ENCODE peak calls at places on chromosomes 7 and 10, in six cellular contexts. H, J, Z, G, N and D are unnamed samples. For H3K9me3, the result is how much of the 10 kb centered on the place peaks cover.

GRCh38 chr7:152896217-152896616 is 136.7 kb downstream of the ACTR3B start:
- DNase-seq in H (no peak), J (no peak), Z (no peak), G (no peak), N (no peak), D (no peak)

GRCh38 chr10:119207713-119208552 is 562 bp downstream of the GRK5 start:
- DNase-seq in H (peak), J (peak), Z (peak), G (peak), N (peak), D (peak)

GRCh38 chr10:49272251-49273081 is 26.5 kb upstream of the C10orf71 start:
- DNase-seq in H (no peak), J (peak), Z (no peak), G (no peak), N (no peak), D (no peak)

GRCh38 chr10:17084989-17085725 is 44.5 kb downstream of the CUBN start:
- DNase-seq in H (no peak), J (no peak), Z (no peak), G (no peak), N (no peak), D (no peak)

GRCh38 chr7:84876036-84876821 is 310.6 kb downstream of the SEMA3D start:
- DNase-seq in H (no peak), J (no peak), Z (no peak), G (no peak), N (no peak), D (no peak)

GRCh38 chr10:69246036-69246435 is 25.9 kb downstream of the HKDC1 start:
- DNase-seq in H (no peak), J (no peak), Z (no peak), G (no peak), N (no peak), D (no peak)

GRCh38 chr10:130409931-130410330 is 273.7 kb downstream of the GLRX3 start:
- DNase-seq in H (no peak), J (no peak), Z (no peak), G (no peak), N (no peak), D (no peak)

GRCh38 chr10:129912161-129912917 is 51.7 kb downstream of the EBF3 start:
- DNase-seq in H (no peak), J (no peak), Z (no peak), G (no peak), N (no peak), D (no peak)

GRCh38 chr7:79084423-79084822 is 369.0 kb downstream of the MAGI2 start:
- DNase-seq in H (no peak), J (no peak), Z (no peak), G (no peak), N (no peak), D (no peak)

GRCh38 chr10:132397671-132398565 is 918 bp downstream of the PWWP2B start:
- DNase-seq in H (peak), J (peak), Z (peak), G (peak), N (peak), D (peak)

GRCh38 chr10:35924726-35925125 is 282.6 kb upstream of the FZD8 start:
- DNase-seq in H (no peak), J (no peak), Z (no peak), G (no peak), N (no peak), D (no peak)

GRCh38 chr10:598415-599170 is 90.9 kb downstream of the DIP2C start:
- DNase-seq in H (no peak), J (no peak), Z (no peak), G (no peak), N (no peak), D (no peak)

GRCh38 chr7:69633122-69633892 is 35.0 kb downstream of the AUTS2 start:
- DNase-seq in H (no peak), J (no peak), Z (no peak), G (no peak), N (no peak), D (no peak)

GRCh38 chr7:155458317-155459132 is 596 bp downstream of the EN2 start:
- DNase-seq in H (no peak), J (no peak), Z (no peak), G (no peak), N (no peak), D (no peak)

GRCh38 chr10:48610585-48611093 is 5.8 kb upstream of the ARHGAP22 start:
- DNase-seq in H (no peak), J (no peak), Z (no peak), G (no peak), N (no peak), D (no peak)

GRCh38 chr10:103847909-103848468 is 7.4 kb downstream of the SH3PXD2A start:
- DNase-seq in H (no peak), J (no peak), Z (no peak), G (no peak), N (no peak), D (no peak)

GRCh38 chr10:15472431-15473400 is 101.6 kb upstream of the FAM171A1 start:
- DNase-seq in H (no peak), J (no peak), Z (no peak), G (no peak), N (no peak), D (no peak)

GRCh38 chr7:155959894-155960293 is 147.6 kb upstream of the SHH start:
- DNase-seq in H (no peak), J (no peak), Z (no peak), G (peak), N (no peak), D (no peak)

GRCh38 chr7:120833551-120833950 is 24.4 kb downstream of the TSPAN12 start:
- DNase-seq in H (no peak), J (no peak), Z (no peak), G (no peak), N (no peak), D (no peak)

GRCh38 chr10:89478085-89478738 is 57.2 kb downstream of the SLC16A12 start:
- DNase-seq in H (no peak), J (no peak), Z (no peak), G (no peak), N (no peak), D (no peak)

GRCh38 chr10:31194986-31195385 is 124.0 kb upstream of the ZEB1 start:
- DNase-seq in H (no peak), J (no peak), Z (no peak), G (no peak), N (no peak), D (no peak)

GRCh38 chr10:15344876-15345285 is 26.2 kb downstream of the FAM171A1 start:
- DNase-seq in H (no peak), J (no peak), Z (peak), G (no peak), N (no peak), D (no peak)

GRCh38 chr7:29156798-29157461 is 10.6 kb upstream of the CPVL start:
- DNase-seq in H (no peak), J (no peak), Z (no peak), G (no peak), N (no peak), D (no peak)

GRCh38 chr7:4078580-4078979 is 603.5 kb upstream of the FOXK1 start:
- DNase-seq in H (no peak), J (no peak), Z (no peak), G (peak), N (no peak), D (no peak)

GRCh38 chr10:84837041-84837766 is 508.8 kb downstream of the CCSER2 start:
- DNase-seq in H (no peak), J (no peak), Z (no peak), G (no peak), N (no peak), D (no peak)

GRCh38 chr7:132666076-132666775 is 90.0 kb upstream of the PLXNA4 start:
- DNase-seq in H (no peak), J (no peak), Z (no peak), G (no peak), N (no peak), D (no peak)

GRCh38 chr10:1604246-1604645 is 133.1 kb downstream of the ADARB2 start:
- DNase-seq in H (no peak), J (no peak), Z (no peak), G (no peak), N (no peak), D (no peak)

GRCh38 chr7:155373359-155374273 is 75.9 kb downstream of the INSIG1 start:
- DNase-seq in H (no peak), J (no peak), Z (no peak), G (no peak), N (no peak), D (peak)

GRCh38 chr10:64082083-64082482 is 560.9 kb downstream of the REEP3 start:
- DNase-seq in H (no peak), J (no peak), Z (no peak), G (no peak), N (no peak), D (no peak)

GRCh38 chr10:32909461-32909860 is 48.6 kb downstream of the ITGB1 start:
- DNase-seq in H (no peak), J (no peak), Z (no peak), G (no peak), N (no peak), D (no peak)

GRCh38 chr7:22296916-22297315 is 60.0 kb downstream of the RAPGEF5 start:
- DNase-seq in H (no peak), J (no peak), Z (no peak), G (no peak), N (no peak), D (no peak)

GRCh38 chr10:6494934-6495592 is 85.0 kb downstream of the PRKCQ start:
- DNase-seq in H (peak), J (no peak), Z (no peak), G (no peak), N (no peak), D (no peak)

DNA sequence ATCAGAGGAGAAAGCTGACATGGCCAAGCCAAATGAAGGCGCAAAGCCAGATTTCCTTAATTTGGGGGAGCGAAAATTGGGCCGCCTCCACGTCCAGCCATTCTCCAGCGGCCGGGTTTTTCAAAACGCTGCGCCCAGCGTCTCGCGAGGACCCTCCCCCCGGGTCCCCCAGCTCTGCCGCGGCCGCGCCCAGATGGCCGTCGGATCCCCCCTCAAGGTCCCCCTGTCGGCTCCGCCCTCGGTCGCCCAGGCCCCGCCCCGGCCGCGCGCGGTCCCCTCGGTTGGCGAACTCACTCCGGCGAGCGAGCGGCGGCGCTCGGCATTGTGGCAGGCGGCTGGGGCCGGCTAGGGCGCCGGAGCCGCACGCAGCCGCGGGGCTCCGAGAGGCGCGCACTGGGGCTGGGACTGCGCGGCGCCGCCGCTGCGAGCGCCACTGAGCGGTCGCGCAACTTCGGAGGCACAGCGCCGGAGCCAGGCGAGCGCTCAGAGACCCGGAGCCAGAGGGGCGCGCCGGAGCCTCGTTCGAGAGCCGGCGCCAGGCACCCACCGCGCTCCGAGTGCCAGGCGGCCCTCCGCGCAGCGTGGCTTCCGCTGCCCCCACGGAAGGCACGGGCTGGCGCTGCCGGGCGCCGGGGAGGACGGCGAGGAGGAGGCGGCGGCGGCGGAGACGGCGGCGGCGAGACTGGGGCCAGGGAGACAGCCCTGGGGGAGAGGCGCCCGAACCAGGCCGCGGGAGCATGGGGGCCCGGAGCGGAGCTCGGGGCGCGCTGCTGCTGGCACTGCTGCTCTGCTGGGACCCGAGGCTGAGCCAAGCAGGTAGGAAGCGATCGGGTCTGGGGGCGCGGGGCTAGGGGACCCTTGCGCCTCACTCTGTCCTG is at the start of gene UNC5B:
- DNase-seq in H (no peak), J (peak), Z (peak), G (peak), N (peak), D (peak)
- TF ChIP-seq CTCF in H (no peak), J (peak), Z (no peak), G (peak), N (no peak), D (peak)

DNA sequence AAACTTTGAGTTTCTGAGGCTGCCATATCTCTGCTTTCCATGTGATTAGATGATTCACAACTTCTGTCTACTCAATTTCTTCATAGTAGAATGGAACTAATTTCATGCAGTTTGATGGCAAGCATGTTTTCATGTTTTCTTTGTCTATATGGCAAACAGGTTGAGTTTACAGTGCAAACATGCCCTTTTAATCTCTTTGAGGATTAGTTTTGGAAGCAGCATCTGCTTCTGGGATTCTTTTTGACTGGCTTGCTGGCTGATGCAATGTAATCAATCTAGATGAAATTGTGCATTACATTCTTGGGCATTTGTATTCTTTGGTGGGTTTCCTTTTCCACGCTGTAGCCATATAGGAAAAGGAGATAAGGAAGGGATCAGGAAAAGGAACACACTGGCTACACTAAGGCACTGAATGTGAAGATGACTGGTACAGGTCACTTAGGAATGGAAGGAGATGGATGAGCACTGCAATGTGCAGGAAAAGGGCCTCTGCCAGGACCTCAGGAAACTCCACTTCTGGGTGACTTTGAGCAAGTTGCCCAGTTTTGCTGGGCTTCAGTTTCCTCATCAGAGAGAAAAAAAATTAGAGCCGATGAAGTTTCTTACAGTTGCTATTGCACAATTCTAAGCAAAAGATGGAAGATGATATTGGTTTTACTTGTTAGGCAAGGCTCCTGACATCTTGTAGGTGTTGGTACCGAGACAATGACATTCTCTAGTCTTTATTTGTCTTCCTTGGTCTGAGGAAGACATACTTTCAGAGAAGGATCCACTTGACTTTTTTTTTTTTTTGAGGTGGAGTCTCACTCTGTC is 269.1 kb downstream of the SUGCT start:
- DNase-seq in H (no peak), J (no peak), Z (no peak), G (no peak), N (no peak), D (no peak)
- H3K9me3 ChIP-seq in H (under half), J (under half), Z (under half), G (under half), N (under half), D (under half)

GRCh38 chr10:78757542-78757941 is 311.2 kb upstream of the ZMIZ1 start:
- DNase-seq in H (no peak), J (no peak), Z (no peak), G (no peak), N (no peak), D (no peak)

GRCh38 chr10:78755075-78755695 is 313.6 kb upstream of the ZMIZ1 start:
- DNase-seq in H (no peak), J (no peak), Z (no peak), G (no peak), N (no peak), D (no peak)

GRCh38 chr10:78758176-78758575 is 310.6 kb upstream of the ZMIZ1 start:
- DNase-seq in H (no peak), J (no peak), Z (no peak), G (no peak), N (no peak), D (no peak)

GRCh38 chr10:78755877-78756455 is 312.8 kb upstream of the ZMIZ1 start:
- DNase-seq in H (no peak), J (no peak), Z (no peak), G (no peak), N (no peak), D (no peak)

GRCh38 chr10:78756604-78757442 is 311.9 kb upstream of the ZMIZ1 start:
- DNase-seq in H (no peak), J (peak), Z (peak), G (peak), N (peak), D (peak)
- TF ChIP-seq CTCF in H (no peak), J (no peak), Z (no peak), G (no peak), N (no peak), D (no peak)

GRCh38 chr10:124651402-124651887 is 92.7 kb downstream of the FAM53B start:
- DNase-seq in H (no peak), J (no peak), Z (no peak), G (no peak), N (no peak), D (no peak)

GRCh38 chr10:124653311-124653710 is 90.9 kb downstream of the FAM53B start:
- DNase-seq in H (no peak), J (no peak), Z (no peak), G (no peak), N (no peak), D (no peak)

GRCh38 chr10:124650820-124651401 is 93.3 kb downstream of the FAM53B start:
- DNase-seq in H (peak), J (no peak), Z (no peak), G (no peak), N (no peak), D (no peak)

GRCh38 chr10:124652701-124653100 is 91.5 kb downstream of the FAM53B start:
- DNase-seq in H (no peak), J (no peak), Z (no peak), G (no peak), N (no peak), D (no peak)

GRCh38 chr10:124652200-124652599 is 92.0 kb downstream of the FAM53B start:
- DNase-seq in H (no peak), J (no peak), Z (no peak), G (no peak), N (no peak), D (no peak)
- H3K9me3 ChIP-seq in H (under half), J (under half), Z (under half), G (under half), N (under half), D (under half)

DNA sequence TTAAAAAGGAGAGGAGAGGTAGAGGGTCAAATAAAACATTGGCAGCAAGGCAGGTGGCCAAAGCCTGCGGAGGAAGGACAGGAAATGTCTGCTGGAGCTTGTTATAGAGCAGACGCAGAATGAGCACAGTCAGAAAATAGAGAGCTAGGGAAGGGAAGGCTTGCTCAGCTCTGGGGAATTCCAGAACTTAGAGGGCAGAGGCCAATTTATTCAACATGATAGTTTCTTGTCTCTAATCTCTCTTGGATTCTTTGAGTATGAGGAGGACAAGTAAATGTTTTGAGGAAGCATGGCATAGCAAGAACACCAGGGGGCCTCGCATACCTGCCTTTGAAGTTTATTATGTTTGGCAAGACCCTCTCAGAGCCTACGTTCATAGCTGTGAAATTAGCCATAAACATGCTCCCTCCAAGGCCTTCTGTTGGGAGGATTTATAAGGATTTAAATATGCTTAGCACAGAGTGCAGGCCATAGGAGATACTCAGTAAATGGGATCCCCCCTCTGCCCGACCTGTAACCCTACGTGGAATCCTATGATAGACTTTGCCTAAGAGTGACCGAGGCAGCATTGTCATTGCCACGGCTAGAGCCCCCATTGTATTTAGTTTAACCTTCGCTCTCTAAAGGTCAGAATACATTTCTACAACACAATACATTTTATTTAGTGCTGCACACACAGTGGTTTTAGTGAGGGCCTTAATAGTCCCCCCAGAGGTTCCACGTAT is 293.9 kb downstream of the CCDC3 start:
- DNase-seq in H (no peak), J (no peak), Z (no peak), G (peak), N (no peak), D (peak)
- TF ChIP-seq CTCF in H (no peak), J (peak), Z (no peak), G (peak), N (no peak), D (peak)